ENCODE peak calls at places on chromosomes 3 and 15, in seven cellular contexts. H, F, K, U, V, R and Z are unnamed samples.

GRCh38 chr3:17967111-17967510 is 224.7 kb upstream of the TBC1D5 start:
- DNase-seq in F (no peak), R (no peak), K (no peak), U (no peak), H (no peak), V (no peak), Z (no peak)

GRCh38 chr3:48999085-48999858 is 7.9 kb upstream of the WDR6 start:
- DNase-seq in K (no peak), F (no peak), U (no peak), H (no peak), V (no peak), R (no peak), Z (no peak)

GRCh38 chr3:13401149-13401548 is 19.0 kb downstream of the NUP210 start:
- DNase-seq in R (no peak), H (no peak), U (no peak), V (no peak), K (no peak), F (no peak), Z (no peak)

GRCh38 chr3:189094539-189094938 is 77.2 kb upstream of the TPRG1 start:
- DNase-seq in K (no peak), U (no peak), F (no peak), H (no peak), R (no peak), V (no peak), Z (no peak)

GRCh38 chr15:35746121-35746520 is 200.2 kb upstream of the DPH6 start:
- DNase-seq in K (no peak), U (no peak), V (no peak), H (no peak), R (no peak), F (peak; percentile 13), Z (peak; percentile 59)

GRCh38 chr3:64440498-64440897 is 215.2 kb upstream of the PRICKLE2 start:
- DNase-seq in H (no peak), U (no peak), V (peak; percentile 70), F (peak; percentile 65), K (no peak), R (peak; percentile 57), Z (peak; percentile 43)

GRCh38 chr3:96970211-96970610 is 155.8 kb downstream of the EPHA6 start:
- DNase-seq in U (no peak), K (no peak), H (no peak), R (peak; percentile 36), F (no peak), V (no peak), Z (no peak)

GRCh38 chr15:64975390-64975789 is 14.3 kb downstream of the SPG21 start:
- DNase-seq in K (no peak), F (no peak), H (no peak), R (no peak), V (no peak), U (no peak), Z (no peak)

GRCh38 chr15:45715528-45715927 is 80.7 kb downstream of the SQOR start:
- DNase-seq in F (peak; percentile 24), R (no peak), K (no peak), H (no peak), U (no peak), V (no peak), Z (peak; percentile 34)

GRCh38 chr3:157794771-157795170 is 291.6 kb upstream of the VEPH1 start:
- DNase-seq in K (no peak), V (no peak), F (peak; percentile 64), R (no peak), H (no peak), U (no peak), Z (peak; percentile 78)

GRCh38 chr3:123169492-123169929 is 32.2 kb upstream of the SEC22A start:
- DNase-seq in V (peak; percentile 34), R (no peak), F (no peak), H (no peak), U (no peak), K (peak; percentile 90), Z (no peak)

GRCh38 chr15:44157679-44158078 is 37.4 kb downstream of the FRMD5 start:
- DNase-seq in U (no peak), F (peak; percentile 95), H (no peak), K (no peak), R (peak; percentile 63), V (no peak), Z (peak; percentile 97)

GRCh38 chr3:179321585-179322322 is 1.1 kb upstream of the ZNF639 start:
- DNase-seq in U (peak; percentile 31), K (peak; percentile 13), H (no peak), V (no peak), R (peak; percentile 42), F (peak; percentile 75), Z (peak; percentile 58)

GRCh38 chr15:58274885-58275284 is 136.7 kb downstream of the AQP9 start:
- DNase-seq in V (peak; percentile 40), H (no peak), U (no peak), R (no peak), F (no peak), K (no peak), Z (no peak)

GRCh38 chr15:80242132-80242769 is 9.8 kb downstream of the CTXND1 start:
- DNase-seq in R (no peak), F (peak; percentile 58), U (peak; percentile 56), K (peak; percentile 50), V (no peak), H (peak; percentile 84), Z (peak; percentile 18)

GRCh38 chr15:27412413-27412812 is 441.4 kb downstream of the GABRG3 start:
- DNase-seq in F (no peak), V (no peak), U (no peak), H (peak; percentile 50), R (no peak), K (no peak), Z (no peak)

GRCh38 chr3:10522646-10523303 is 17.4 kb upstream of the ATP2B2 start:
- DNase-seq in K (no peak), F (no peak), R (no peak), V (no peak), U (no peak), H (peak; percentile 12), Z (no peak)

GRCh38 chr3:13620281-13620680 is 71.4 kb downstream of the FBLN2 start:
- DNase-seq in U (no peak), F (no peak), K (no peak), V (no peak), R (no peak), H (no peak), Z (no peak)

GRCh38 chr3:8554725-8555621 is 53.4 kb downstream of the LMCD1 start:
- DNase-seq in V (no peak), F (no peak), U (no peak), K (no peak), H (peak; percentile 51), R (no peak), Z (peak; percentile 97)

GRCh38 chr3:172595648-172596393 is 72.6 kb upstream of the TNFSF10 start:
- DNase-seq in K (peak; percentile 24), R (peak; percentile 72), U (no peak), H (no peak), F (peak; percentile 58), V (peak; percentile 38), Z (peak; percentile 65)

GRCh38 chr3:194885766-194886165 is 200.1 kb downstream of the FAM43A start:
- DNase-seq in R (no peak), H (peak; percentile 4), V (no peak), F (no peak), K (no peak), U (no peak), Z (no peak)

GRCh38 chr3:106628407-106628806 is 748.8 kb upstream of the CCDC54 start:
- DNase-seq in H (no peak), V (no peak), F (peak; percentile 78), K (no peak), U (no peak), R (no peak), Z (peak; percentile 61)

GRCh38 chr3:48469046-48469915 is 22.7 kb downstream of the ATRIP start:
- DNase-seq in K (no peak), U (no peak), V (no peak), H (no peak), F (no peak), R (no peak), Z (no peak)

GRCh38 chr3:188796122-188796631 is 375.6 kb upstream of the TPRG1 start:
- DNase-seq in R (no peak), U (no peak), V (no peak), K (no peak), F (peak; percentile 94), H (no peak), Z (peak; percentile 83)

GRCh38 chr15:41809121-41809520 is 18.8 kb upstream of the JMJD7 start:
- DNase-seq in R (no peak), H (no peak), U (no peak), K (no peak), F (peak; percentile 66), V (no peak), Z (peak; percentile 60)

GRCh38 chr3:29694783-29695182 is 413.9 kb downstream of the RBMS3 start:
- DNase-seq in V (no peak), U (no peak), R (peak; percentile 81), H (no peak), F (peak; percentile 95), K (no peak), Z (peak; percentile 95)

GRCh38 chr3:141485578-141486415 is 1.0 kb upstream of the RASA2 start:
- DNase-seq in K (no peak), H (no peak), R (peak; percentile 64), V (no peak), U (no peak), F (peak; percentile 92), Z (peak; percentile 66)